ENCODE peak calls at places on chromosomes 1 and 21, in seven cellular contexts. R is gastrocnemius medialis, O is body of pancreas, M is HepG2, B is HCT116, Y is heart left ventricle, C is A549. I is an unnamed sample. For H3K4me1, the result is how much of the 10 kb centered on the place peaks cover.

GRCh38 chr1:64268653-64269557 is 65.5 kb downstream of the UBE2U start:
- ATAC-seq in R (peak), O (peak), M (peak), B (peak), Y (peak), C (peak), I (peak)

GRCh38 chr1:175072131-175072941 is 4.7 kb downstream of the TNN start:
- ATAC-seq in R (peak), O (no peak), M (no peak), B (no peak), Y (peak), C (no peak), I (peak)

GRCh38 chr1:30522031-30523004 is 201.1 kb downstream of the MATN1 start:
- ATAC-seq in R (peak), O (peak), M (no peak), B (no peak), Y (peak), C (no peak), I (peak)

GRCh38 chr1:160460214-160460642 is 59.9 kb downstream of the VANGL2 start:
- ATAC-seq in R (no peak), O (no peak), M (no peak), B (no peak), Y (no peak), C (no peak), I (no peak)

GRCh38 chr21:30625449-30625848 is 5.0 kb downstream of the KRTAP20-4 start:
- ATAC-seq in R (no peak), O (no peak), M (no peak), B (no peak), Y (no peak), C (no peak), I (no peak)

GRCh38 chr1:83818916-83819315 is 180.0 kb downstream of the TTLL7 start:
- ATAC-seq in R (no peak), O (peak), M (peak), B (no peak), Y (peak), C (no peak), I (peak)

GRCh38 chr1:70311369-70311768 is 43.2 kb downstream of the ANKRD13C start:
- ATAC-seq in R (no peak), O (no peak), M (no peak), B (no peak), Y (no peak), C (no peak), I (no peak)

GRCh38 chr1:99565606-99566289 is 80.2 kb upstream of the PALMD start:
- ATAC-seq in R (no peak), O (no peak), M (peak), B (no peak), Y (no peak), C (no peak), I (no peak)

GRCh38 chr1:85347908-85348307 is 71.5 kb upstream of the BCL10 start:
- ATAC-seq in R (no peak), O (no peak), M (no peak), B (no peak), Y (peak), C (no peak), I (no peak)

GRCh38 chr1:14980801-14981200 is 172.7 kb upstream of the TMEM51 start:
- ATAC-seq in R (no peak), O (peak), M (no peak), B (no peak), Y (peak), C (no peak), I (no peak)

GRCh38 chr1:185594786-185595410 is 139.3 kb upstream of the HMCN1 start:
- ATAC-seq in R (no peak), O (peak), M (no peak), B (no peak), Y (peak), C (no peak), I (no peak)

GRCh38 chr1:159229486-159229885 is 24.8 kb downstream of the ACKR1 start:
- ATAC-seq in R (no peak), O (no peak), M (no peak), B (no peak), Y (no peak), C (no peak), I (no peak)

GRCh38 chr1:222653178-222653827 is 35.4 kb downstream of the MIA3 start:
- ATAC-seq in R (no peak), O (no peak), M (no peak), B (no peak), Y (no peak), C (no peak), I (no peak)

GRCh38 chr1:63894627-63895256 is 120.9 kb downstream of the ROR1 start:
- ATAC-seq in R (no peak), O (no peak), M (no peak), B (no peak), Y (no peak), C (no peak), I (no peak)

GRCh38 chr1:111219466-111220286 is 7.8 kb upstream of the CHI3L2 start:
- ATAC-seq in R (no peak), O (no peak), M (no peak), B (no peak), Y (peak), C (no peak), I (no peak)

GRCh38 chr21:38614558-38614957 is 116.3 kb upstream of the ERG start:
- ATAC-seq in R (no peak), O (no peak), M (no peak), B (no peak), Y (no peak), C (no peak), I (no peak)

GRCh38 chr1:107952989-107953388 is 12.0 kb downstream of the VAV3 start:
- ATAC-seq in R (no peak), O (no peak), M (no peak), B (no peak), Y (peak), C (no peak), I (peak)

GRCh38 chr1:48777219-48777895 is 666 bp upstream of the BEND5 start:
- ATAC-seq in R (peak), O (peak), M (no peak), B (no peak), Y (peak), C (no peak), I (no peak)

GRCh38 chr1:88683516-88683847 is 591 bp upstream of the PKN2 start:
- ATAC-seq in R (peak), O (peak), M (peak), B (no peak), Y (no peak), C (no peak), I (peak)

GRCh38 chr1:226912587-226913176 is 27.4 kb upstream of the COQ8A start:
- ATAC-seq in R (peak), O (peak), M (peak), B (peak), Y (peak), C (peak), I (peak)

GRCh38 chr1:60281360-60281932 is 207.9 kb upstream of the C1orf87 start:
- ATAC-seq in R (peak), O (peak), M (peak), B (peak), Y (peak), C (peak), I (peak)

GRCh38 chr1:162233937-162234336 is 142.7 kb downstream of the SPATA46 start:
- ATAC-seq in R (no peak), O (no peak), M (no peak), B (no peak), Y (no peak), C (no peak), I (no peak)

GRCh38 chr1:232891116-232891515 is 59.3 kb upstream of the NTPCR start:
- ATAC-seq in R (peak), O (no peak), M (no peak), B (no peak), Y (no peak), C (no peak), I (no peak)

GRCh38 chr1:219459321-219460105 is 153.4 kb downstream of the ZC3H11B start:
- ATAC-seq in R (peak), O (no peak), M (no peak), B (no peak), Y (no peak), C (peak), I (no peak)

GRCh38 chr1:241077386-241078147 is 279.4 kb downstream of the RGS7 start:
- ATAC-seq in R (no peak), O (no peak), M (peak), B (no peak), Y (no peak), C (no peak), I (no peak)

GRCh38 chr1:169620565-169620964 is 9.4 kb downstream of the SELP start:
- ATAC-seq in R (no peak), O (no peak), M (no peak), B (no peak), Y (no peak), C (no peak), I (no peak)

GRCh38 chr1:45412899-45413298 is 72.7 kb upstream of the MUTYH start:
- ATAC-seq in R (no peak), O (no peak), M (no peak), B (no peak), Y (no peak), C (no peak), I (no peak)

GRCh38 chr1:77476460-77476859 is 194.6 kb downstream of the AK5 start:
- ATAC-seq in R (no peak), O (no peak), M (no peak), B (no peak), Y (no peak), C (no peak), I (no peak)

GRCh38 chr1:75125161-75125681 is 9.0 kb upstream of the LHX8 start:
- ATAC-seq in R (no peak), O (no peak), M (no peak), B (no peak), Y (no peak), C (no peak), I (no peak)

GRCh38 chr1:59008599-59009347 is 224.9 kb upstream of the JUN start:
- ATAC-seq in R (peak), O (no peak), M (no peak), B (peak), Y (peak), C (no peak), I (no peak)

GRCh38 chr1:203185585-203185984 is 919 bp downstream of the CHI3L1 start:
- ATAC-seq in R (no peak), O (no peak), M (no peak), B (no peak), Y (no peak), C (no peak), I (no peak)

DNA sequence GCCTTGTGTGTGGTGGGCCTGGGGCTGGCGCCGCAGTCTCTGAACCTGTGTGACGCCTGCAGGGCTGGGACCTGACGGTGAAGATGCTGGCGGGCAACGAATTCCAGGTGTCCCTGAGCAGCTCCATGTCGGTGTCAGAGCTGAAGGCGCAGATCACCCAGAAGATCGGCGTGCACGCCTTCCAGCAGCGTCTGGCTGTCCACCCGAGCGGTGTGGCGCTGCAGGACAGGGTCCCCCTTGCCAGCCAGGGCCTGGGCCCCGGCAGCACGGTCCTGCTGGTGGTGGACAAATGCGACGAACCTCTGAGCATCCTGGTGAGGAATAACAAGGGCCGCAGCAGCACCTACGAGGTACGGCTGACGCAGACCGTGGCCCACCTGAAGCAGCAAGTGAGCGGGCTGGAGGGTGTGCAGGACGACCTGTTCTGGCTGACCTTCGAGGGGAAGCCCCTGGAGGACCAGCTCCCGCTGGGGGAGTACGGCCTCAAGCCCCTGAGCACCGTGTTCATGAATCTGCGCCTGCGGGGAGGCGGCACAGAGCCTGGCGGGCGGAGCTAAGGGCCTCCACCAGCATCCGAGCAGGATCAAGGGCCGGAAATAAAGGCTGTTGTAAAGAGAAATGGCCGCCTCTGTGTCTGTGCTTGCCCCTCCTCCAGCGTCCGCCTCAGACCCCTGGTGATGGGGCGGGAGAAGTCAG is 773 bp downstream of the ISG15 start:
- ATAC-seq in R (no peak), O (no peak), M (peak), B (peak), Y (peak), C (peak), I (no peak)
- TF ChIP-seq POLR2A in R (no peak), O (no peak), M (no peak), B (no peak), Y (no peak), C (no peak), I (no peak)

GRCh38 chr1:172394811-172395210 is 25.7 kb upstream of the C1orf105 start:
- ATAC-seq in R (no peak), O (no peak), M (no peak), B (no peak), Y (no peak), C (no peak), I (no peak)
- H3K4me1 ChIP-seq in R (under half), O (under half), M (under half), B (under half), Y (under half), C (under half), I (half or more)

GRCh38 chr1:155018617-155019348 is 14.8 kb downstream of the DCST2 start:
- ATAC-seq in R (no peak), O (no peak), M (no peak), B (no peak), Y (no peak), C (no peak), I (no peak)

GRCh38 chr1:155017946-155018316 is 15.3 kb downstream of the ZBTB7B start:
- ATAC-seq in R (no peak), O (no peak), M (no peak), B (peak), Y (no peak), C (no peak), I (no peak)

GRCh38 chr1:155017021-155017945 is 14.7 kb downstream of the ZBTB7B start:
- ATAC-seq in R (peak), O (peak), M (peak), B (peak), Y (peak), C (peak), I (peak)

GRCh38 chr1:155022136-155022926 is 11.2 kb downstream of the DCST2 start:
- ATAC-seq in R (no peak), O (no peak), M (peak), B (no peak), Y (no peak), C (no peak), I (no peak)

DNA sequence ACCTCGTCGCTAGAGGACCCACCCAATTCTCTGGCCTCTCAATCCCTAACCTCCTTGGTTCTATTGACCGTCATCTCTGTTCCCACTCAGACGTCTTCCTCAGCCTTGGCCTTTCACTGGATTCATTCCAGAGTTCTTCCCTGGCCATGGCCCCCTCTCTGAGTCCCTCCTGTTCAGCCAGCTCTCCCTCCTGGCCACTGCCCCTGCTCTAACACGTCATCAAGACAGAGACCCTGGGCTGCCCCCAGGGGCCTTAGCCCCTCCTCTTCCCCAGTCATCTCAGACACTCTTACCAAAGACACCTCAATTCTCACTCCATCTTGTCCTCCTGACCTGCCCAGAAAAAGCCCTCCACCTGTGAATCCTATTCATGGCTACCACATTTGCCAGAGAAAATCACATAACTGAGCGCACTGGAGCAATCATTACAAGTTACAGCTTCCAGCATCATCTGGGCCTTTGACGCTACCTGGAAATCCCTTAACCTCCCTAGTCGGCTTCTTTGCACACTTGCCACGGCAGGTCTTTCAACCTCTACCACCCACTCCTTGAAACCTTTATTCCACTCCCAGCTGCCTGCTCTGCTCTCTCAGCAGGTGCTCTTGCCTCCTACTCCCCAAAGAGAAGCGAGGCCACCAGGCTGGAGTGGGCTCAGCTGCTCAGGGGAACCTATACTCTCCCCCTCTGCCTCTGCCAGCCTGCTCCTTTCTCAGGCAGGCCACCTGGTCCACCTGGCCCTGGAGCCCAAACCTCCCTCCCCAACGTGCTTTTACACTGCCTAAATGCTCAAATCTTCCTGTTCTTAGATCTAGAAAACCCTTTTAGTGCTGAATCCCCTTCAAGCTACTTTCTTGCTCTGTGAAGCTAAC is 14.0 kb downstream of the DCST2 start:
- ATAC-seq in R (no peak), O (no peak), M (no peak), B (no peak), Y (no peak), C (no peak), I (no peak)
- H3K27ac ChIP-seq in R (no peak), O (no peak), M (no peak), B (no peak), Y (no peak), C (peak), I (no peak)

GRCh38 chr1:151287767-151288500 is 5.8 kb downstream of the ZNF687 start:
- ATAC-seq in R (no peak), O (no peak), M (no peak), B (no peak), Y (no peak), C (no peak), I (no peak)
- TF ChIP-seq POLR2A in R (no peak), O (no peak), M (no peak), B (no peak), Y (no peak), C (no peak), I (no peak)

DNA sequence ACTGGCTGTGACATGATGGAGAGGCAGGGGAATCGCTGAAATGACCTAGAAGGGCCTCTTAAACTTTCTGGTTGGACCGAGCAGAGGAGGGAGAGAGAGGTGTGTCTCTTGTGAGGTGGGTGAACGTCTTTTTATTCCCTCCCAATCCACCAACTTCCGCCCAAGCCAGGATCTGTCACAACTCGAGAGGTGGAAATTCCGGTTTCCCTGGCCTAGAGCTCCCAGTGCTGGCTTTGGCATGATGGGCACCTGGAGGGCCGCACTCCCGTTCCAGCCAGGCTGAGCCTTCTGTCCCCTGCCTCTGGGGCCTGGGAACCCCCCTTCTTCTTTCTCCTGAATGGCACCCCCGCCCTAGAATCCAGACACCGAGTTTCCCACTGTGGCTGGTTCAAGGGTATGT is at the start of gene SEMA4A:
- ATAC-seq in R (no peak), O (peak), M (no peak), B (no peak), Y (no peak), C (no peak), I (no peak)
- H3K4me1 ChIP-seq in R (under half), O (under half), M (under half), B (under half), Y (under half), C (under half), I (under half)

DNA sequence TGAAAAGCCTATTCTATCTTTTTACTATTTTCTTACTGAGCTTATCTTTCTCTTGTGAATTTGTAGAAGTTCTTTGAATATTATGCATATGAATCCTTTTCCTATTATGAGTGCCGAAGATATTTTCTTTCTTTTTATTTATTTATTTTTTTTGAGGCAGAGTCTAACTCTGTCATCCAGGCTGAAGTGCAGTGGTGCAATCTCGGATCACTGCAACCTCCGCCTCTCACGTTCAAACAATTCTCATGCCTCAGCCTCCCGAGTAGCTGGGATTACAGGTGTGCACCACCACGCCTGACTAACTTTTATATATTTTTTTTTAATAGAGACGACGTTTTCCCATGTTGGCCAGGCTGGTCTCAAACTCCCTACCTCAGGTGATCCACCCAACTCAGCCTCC is 109.8 kb downstream of the RHOU start:
- ATAC-seq in R (no peak), O (no peak), M (no peak), B (no peak), Y (no peak), C (no peak), I (no peak)
- H3K27ac ChIP-seq in R (no peak), O (no peak), M (no peak), B (no peak), Y (no peak), C (no peak), I (no peak)

GRCh38 chr1:39761557-39762260 is 9.4 kb downstream of the OXCT2 start:
- ATAC-seq in R (no peak), O (no peak), M (no peak), B (no peak), Y (no peak), C (no peak), I (no peak)
- TF ChIP-seq POLR2A in R (no peak), O (no peak), M (no peak), B (no peak), Y (no peak), C (no peak), I (no peak)

GRCh38 chr1:234231893-234232276 is 141.4 kb upstream of the COA6 start:
- ATAC-seq in R (no peak), O (no peak), M (no peak), B (no peak), Y (no peak), C (no peak), I (no peak)

GRCh38 chr1:234238060-234238459 is 135.2 kb upstream of the COA6 start:
- ATAC-seq in R (no peak), O (no peak), M (no peak), B (no peak), Y (no peak), C (no peak), I (no peak)

GRCh38 chr1:234237416-234237815 is 135.8 kb upstream of the COA6 start:
- ATAC-seq in R (no peak), O (no peak), M (no peak), B (no peak), Y (no peak), C (no peak), I (no peak)

GRCh38 chr1:234234199-234234598 is 139.1 kb upstream of the COA6 start:
- ATAC-seq in R (no peak), O (no peak), M (no peak), B (no peak), Y (no peak), C (no peak), I (no peak)

GRCh38 chr1:234235373-234235772 is 137.9 kb upstream of the COA6 start:
- ATAC-seq in R (no peak), O (no peak), M (peak), B (no peak), Y (no peak), C (no peak), I (no peak)
- H3K4me1 ChIP-seq in R (under half), O (under half), M (under half), B (under half), Y (under half), C (under half), I (under half)

I was measured in gastroesophageal sphincter.